ENCODE peak calls at places on chromosomes 5 and 9, in nine cellular contexts. P, Y, G, M, N, X, T, V and H are unnamed samples.

GRCh38 chr9:116499986-116500871 is 186.9 kb upstream of the TRIM32 start:
- DNase-seq in P (no peak), Y (no peak), G (peak; percentile 16), M (no peak), N (no peak), X (no peak), T (no peak), V (no peak), H (no peak)

GRCh38 chr9:89008346-89009048 is 17.2 kb downstream of the S1PR3 start:
- DNase-seq in P (no peak), Y (no peak), G (no peak), M (no peak), N (no peak), X (no peak), T (no peak), V (no peak), H (no peak)

GRCh38 chr9:122904466-122904822 is 715 bp downstream of the RC3H2 start:
- DNase-seq in P (peak; percentile 70), Y (peak; percentile 26), G (peak; percentile 68), M (no peak), N (peak; percentile 17), X (no peak), T (no peak), V (no peak), H (peak; percentile 69)

GRCh38 chr5:59367791-59368394 is 525.6 kb downstream of the PDE4D start:
- DNase-seq in P (peak; percentile 75), Y (peak; percentile 62), G (peak; percentile 59), M (peak; percentile 35), N (peak; percentile 58), X (no peak), T (peak; percentile 62), V (peak; percentile 54), H (peak; percentile 46)

GRCh38 chr5:321233-321725 is at the start of gene AHRR:
- DNase-seq in P (peak; percentile 75), Y (peak; percentile 42), G (peak; percentile 54), M (no peak), N (peak; percentile 61), X (peak; percentile 95), T (no peak), V (peak; percentile 77), H (peak; percentile 60)

GRCh38 chr9:70385423-70385822 is 29.0 kb downstream of the KLF9 start:
- DNase-seq in P (no peak), Y (no peak), G (no peak), M (no peak), N (no peak), X (no peak), T (no peak), V (no peak), H (no peak)

GRCh38 chr5:148830220-148830619 is 3.8 kb downstream of the ADRB2 start:
- DNase-seq in P (no peak), Y (no peak), G (no peak), M (no peak), N (no peak), X (no peak), T (no peak), V (no peak), H (no peak)

GRCh38 chr5:16626696-16627264 is 10.0 kb upstream of the RETREG1 start:
- DNase-seq in P (no peak), Y (no peak), G (no peak), M (no peak), N (no peak), X (no peak), T (no peak), V (no peak), H (no peak)

GRCh38 chr5:15425802-15426201 is 74.2 kb upstream of the FBXL7 start:
- DNase-seq in P (no peak), Y (no peak), G (no peak), M (no peak), N (no peak), X (no peak), T (no peak), V (no peak), H (no peak)

GRCh38 chr5:72065751-72066255 is 41.5 kb upstream of the MAP1B start:
- DNase-seq in P (no peak), Y (no peak), G (no peak), M (no peak), N (peak; percentile 97), X (no peak), T (no peak), V (no peak), H (peak; percentile 18)

GRCh38 chr5:168157141-168157540 is 134.3 kb upstream of the WWC1 start:
- DNase-seq in P (no peak), Y (no peak), G (no peak), M (no peak), N (no peak), X (no peak), T (no peak), V (no peak), H (no peak)

GRCh38 chr5:17374157-17374556 is 123.9 kb upstream of the TAF11L2 start:
- DNase-seq in P (no peak), Y (no peak), G (no peak), M (no peak), N (no peak), X (no peak), T (no peak), V (no peak), H (peak; percentile 87)

GRCh38 chr5:146622391-146622790 is 106.4 kb upstream of the GPR151 start:
- DNase-seq in P (peak; percentile 38), Y (no peak), G (peak; percentile 11), M (no peak), N (no peak), X (no peak), T (no peak), V (no peak), H (no peak)

GRCh38 chr5:139579-140442 is 47.8 kb downstream of the PLEKHG4B start:
- DNase-seq in P (no peak), Y (no peak), G (no peak), M (no peak), N (no peak), X (no peak), T (no peak), V (no peak), H (no peak)

GRCh38 chr5:1555011-1555807 is 31.4 kb upstream of the LPCAT1 start:
- DNase-seq in P (peak; percentile 96), Y (no peak), G (peak; percentile 66), M (no peak), N (peak; percentile 14), X (peak; percentile 93), T (no peak), V (no peak), H (peak; percentile 55)

GRCh38 chr9:117718085-117718484 is 13.9 kb downstream of the TLR4 start:
- DNase-seq in P (no peak), Y (no peak), G (no peak), M (no peak), N (no peak), X (no peak), T (no peak), V (no peak), H (no peak)

GRCh38 chr9:18233311-18233710 is 240.6 kb upstream of the ADAMTSL1 start:
- DNase-seq in P (no peak), Y (no peak), G (no peak), M (no peak), N (no peak), X (no peak), T (no peak), V (no peak), H (no peak)

GRCh38 chr5:150022163-150022540 is 21.6 kb downstream of the HMGXB3 start:
- DNase-seq in P (peak; percentile 74), Y (no peak), G (peak; percentile 93), M (no peak), N (no peak), X (no peak), T (peak; percentile 41), V (no peak), H (peak; percentile 90)

GRCh38 chr5:66558562-66558961 is 37.6 kb upstream of the MAST4 start:
- DNase-seq in P (no peak), Y (no peak), G (no peak), M (no peak), N (no peak), X (no peak), T (no peak), V (no peak), H (no peak)

GRCh38 chr9:130714586-130715110 is 21.1 kb downstream of the EXOSC2 start:
- DNase-seq in P (no peak), Y (no peak), G (peak; percentile 16), M (no peak), N (no peak), X (no peak), T (no peak), V (no peak), H (no peak)

GRCh38 chr9:120818595-120818994 is 24.1 kb downstream of the PSMD5 start:
- DNase-seq in P (no peak), Y (no peak), G (no peak), M (no peak), N (no peak), X (no peak), T (no peak), V (no peak), H (no peak)

GRCh38 chr9:91727316-91727861 is 222.6 kb downstream of the ROR2 start:
- DNase-seq in P (peak; percentile 59), Y (no peak), G (peak; percentile 71), M (no peak), N (peak; percentile 25), X (no peak), T (no peak), V (no peak), H (no peak)

GRCh38 chr9:89325733-89326132 is 7.4 kb downstream of the SECISBP2 start:
- DNase-seq in P (no peak), Y (no peak), G (no peak), M (no peak), N (no peak), X (no peak), T (no peak), V (no peak), H (no peak)

GRCh38 chr9:128917151-128917849 is 3.5 kb upstream of the PHYHD1 start:
- DNase-seq in P (no peak), Y (peak; percentile 92), G (no peak), M (peak; percentile 71), N (no peak), X (no peak), T (peak; percentile 70), V (peak; percentile 91), H (no peak)

GRCh38 chr9:137878957-137879555 is 1.5 kb downstream of the CACNA1B start:
- DNase-seq in P (no peak), Y (no peak), G (no peak), M (no peak), N (no peak), X (no peak), T (no peak), V (no peak), H (no peak)

GRCh38 chr5:139985733-139986132 is 57.4 kb downstream of the NRG2 start:
- DNase-seq in P (no peak), Y (no peak), G (peak; percentile 98), M (no peak), N (no peak), X (no peak), T (no peak), V (peak; percentile 72), H (peak; percentile 72)

GRCh38 chr5:150277043-150277442 is 12.5 kb downstream of the CAMK2A start:
- DNase-seq in P (no peak), Y (no peak), G (no peak), M (no peak), N (no peak), X (no peak), T (no peak), V (no peak), H (no peak)

GRCh38 chr5:98742395-98743073 is 30.9 kb upstream of the RGMB start:
- DNase-seq in P (no peak), Y (no peak), G (no peak), M (no peak), N (no peak), X (no peak), T (no peak), V (no peak), H (no peak)

GRCh38 chr9:122001491-122002201 is 91.5 kb downstream of the TTLL11 start:
- DNase-seq in P (no peak), Y (no peak), G (no peak), M (no peak), N (peak; percentile 71), X (peak; percentile 66), T (no peak), V (peak; percentile 77), H (no peak)

GRCh38 chr9:76136986-76137385 is 246.5 kb downstream of the PCSK5 start:
- DNase-seq in P (peak; percentile 10), Y (peak; percentile 33), G (no peak), M (no peak), N (no peak), X (no peak), T (no peak), V (no peak), H (peak; percentile 47)

GRCh38 chr5:118692811-118693342 is 295.5 kb downstream of the DTWD2 start:
- DNase-seq in P (no peak), Y (no peak), G (no peak), M (no peak), N (peak; percentile 85), X (no peak), T (no peak), V (no peak), H (no peak)